ENCODE peak calls at places on chromosomes 16 and 17, in six cellular contexts. M is neuronal stem cell, O is H1, T is H9, H is IMR-90, F is mesenchymal stem cell. K is an unnamed sample.

GRCh38 chr17:50264263-50265113 is 9.8 kb upstream of the TMEM92 start:
- DNase-seq in M (no peak), O (no peak), T (peak; percentile 75), H (peak; percentile 51), F (peak; percentile 43), K (no peak)

GRCh38 chr16:52469091-52469490 is 77.9 kb downstream of the TOX3 start:
- DNase-seq in M (no peak), O (no peak), T (no peak), H (no peak), F (no peak), K (no peak)

GRCh38 chr16:20388854-20389253 is 15.7 kb downstream of the PDILT start:
- DNase-seq in M (no peak), O (no peak), T (no peak), H (no peak), F (no peak), K (no peak)

GRCh38 chr16:53219795-53220194 is 165.0 kb downstream of the CHD9 start:
- DNase-seq in M (no peak), O (no peak), T (no peak), H (peak; percentile 69), F (peak; percentile 45), K (no peak)

GRCh38 chr17:56440391-56440790 is 153.1 kb upstream of the NOG start:
- DNase-seq in M (no peak), O (no peak), T (no peak), H (peak; percentile 24), F (no peak), K (peak; percentile 59)

GRCh38 chr17:49402706-49403105 is 12.0 kb downstream of the PHB1 start:
- DNase-seq in M (no peak), O (no peak), T (no peak), H (no peak), F (no peak), K (no peak)

GRCh38 chr16:88298166-88298881 is 84.4 kb upstream of the ZNF469 start:
- DNase-seq in M (no peak), O (no peak), T (no peak), H (peak; percentile 60), F (no peak), K (no peak)

GRCh38 chr17:74757931-74758845 is 9.8 kb downstream of the NHERF1 start:
- DNase-seq in M (no peak), O (no peak), T (no peak), H (no peak), F (no peak), K (no peak)

GRCh38 chr16:22979038-22979437 is 165.1 kb downstream of the HS3ST2 start:
- DNase-seq in M (no peak), O (no peak), T (no peak), H (no peak), F (no peak), K (no peak)

GRCh38 chr16:279531-279930 is 860 bp upstream of the ARHGDIG start:
- DNase-seq in M (no peak), O (no peak), T (no peak), H (no peak), F (no peak), K (no peak)

GRCh38 chr17:41863074-41863843 is 2.0 kb downstream of the KLHL11 start:
- DNase-seq in M (no peak), O (no peak), T (no peak), H (no peak), F (no peak), K (no peak)

GRCh38 chr17:19569785-19570496 is 36.3 kb downstream of the SLC47A1 start:
- DNase-seq in M (no peak), O (no peak), T (no peak), H (no peak), F (no peak), K (no peak)

GRCh38 chr17:45228121-45228941 is 6.6 kb downstream of the FMNL1 start:
- DNase-seq in M (no peak), O (no peak), T (peak; percentile 44), H (no peak), F (no peak), K (no peak)

GRCh38 chr16:35370617-35371016 is 1911.2 kb downstream of the TP53TG3F start:
- DNase-seq in M (no peak), O (no peak), T (no peak), H (no peak), F (no peak), K (no peak)
- H3K9me3 ChIP-seq in M (no peaks in the 10 kb centered on the region), O (peaks cover 64% of the 10 kb centered on the region), T (peaks cover 86% of the 10 kb centered on the region), H (peaks cover 5% of the 10 kb centered on the region), F (peaks cover 4% of the 10 kb centered on the region), K (peaks cover 10% of the 10 kb centered on the region)

DNA sequence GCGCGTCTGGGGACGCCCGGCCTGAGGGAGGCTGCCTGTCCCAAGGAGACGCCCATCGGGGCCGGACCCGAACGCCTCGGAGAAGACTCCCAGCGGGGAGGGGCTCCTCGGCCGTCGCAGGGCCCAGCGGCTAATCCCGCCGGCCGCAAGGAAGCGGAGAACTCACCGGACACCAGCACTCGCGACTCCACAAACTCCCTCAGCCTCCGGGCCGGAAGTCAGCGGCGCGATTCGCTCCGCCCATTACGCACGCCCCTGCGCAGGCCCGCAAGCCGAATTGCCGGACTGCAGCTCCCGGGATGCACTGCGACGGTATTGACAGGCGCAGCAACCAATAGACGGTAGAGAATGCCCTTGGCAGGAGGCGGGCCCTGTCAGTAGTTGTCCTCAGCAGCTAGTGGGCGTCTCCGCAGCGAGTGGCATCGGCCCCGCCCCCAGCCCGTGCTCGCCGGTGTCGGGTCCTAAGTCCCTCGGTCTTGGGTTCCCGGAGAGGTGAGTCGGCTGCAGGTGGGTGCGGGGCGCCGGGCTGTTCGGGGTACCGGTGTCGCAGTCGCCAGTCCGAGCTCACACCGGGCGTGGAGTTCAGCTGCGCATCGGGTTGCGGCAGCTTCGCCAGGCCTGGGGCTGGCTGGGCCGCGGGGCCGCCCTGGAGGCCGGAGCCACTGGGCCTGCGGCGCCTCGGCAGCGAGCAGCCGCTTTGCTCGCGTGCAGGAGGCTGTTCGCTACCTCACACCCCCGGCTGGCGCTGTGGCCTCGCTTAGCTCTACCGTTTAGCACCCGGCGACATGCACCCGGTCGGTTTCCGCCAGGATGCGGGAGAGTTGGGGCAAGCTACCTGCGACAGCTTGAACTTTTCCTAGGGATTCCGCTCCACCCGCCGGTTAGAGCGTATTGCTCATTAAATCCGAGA is at the start of the genes ZNF174 and ZSCAN32:
- DNase-seq in M (peak; percentile 99), O (peak; percentile 99), T (peak; percentile 100), H (peak; percentile 99), F (peak; percentile 99), K (peak; percentile 99)
- H4K8ac ChIP-seq in M (no peak within 1 kb of the TSS), O (peak within 1 kb of the TSS; percentile 53), T (no peak within 1 kb of the TSS), H (peak within 1 kb of the TSS; percentile 68), F (peak within 1 kb of the TSS; percentile 79), K (peak within 1 kb of the TSS; percentile 95)

GRCh38 chr16:35302859-35303258 is 1843.4 kb downstream of the TP53TG3F start:
- DNase-seq in M (no peak), O (no peak), T (no peak), H (no peak), F (no peak), K (no peak)

GRCh38 chr16:35305476-35305875 is 1846.1 kb downstream of the TP53TG3F start:
- DNase-seq in M (no peak), O (no peak), T (no peak), H (no peak), F (no peak), K (no peak)

GRCh38 chr16:35308674-35309073 is 1849.3 kb downstream of the TP53TG3F start:
- DNase-seq in M (no peak), O (no peak), T (no peak), H (no peak), F (no peak), K (no peak)

GRCh38 chr16:35310999-35311398 is 1851.6 kb downstream of the TP53TG3F start:
- DNase-seq in M (no peak), O (no peak), T (no peak), H (no peak), F (no peak), K (no peak)

DNA sequence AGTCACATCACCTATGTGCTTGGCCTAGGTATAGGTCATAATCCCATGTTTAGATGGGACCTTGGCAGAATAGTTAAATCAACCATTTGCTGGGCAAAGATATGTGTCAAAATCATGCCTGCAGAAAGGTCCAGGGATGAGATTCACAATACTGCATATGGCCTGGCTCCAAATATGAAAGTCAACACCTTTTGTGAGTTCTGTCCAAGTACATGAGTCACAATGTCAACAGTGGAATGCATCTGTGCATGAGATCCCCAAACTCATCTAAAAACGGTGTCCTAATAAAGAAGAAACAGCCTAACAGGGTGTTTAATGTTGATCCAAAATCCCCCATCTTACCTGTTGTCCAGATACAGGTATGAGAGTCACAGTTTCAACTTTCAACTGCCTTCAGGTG is 1847.5 kb downstream of the TP53TG3F start:
- DNase-seq in M (no peak), O (no peak), T (no peak), H (no peak), F (no peak), K (no peak)
- H3K9me3 ChIP-seq in M (no peaks in the 10 kb centered on the region), O (peaks cover 90% of the 10 kb centered on the region), T (peaks cover 99% of the 10 kb centered on the region), H (peaks cover 30% of the 10 kb centered on the region), F (no peaks in the 10 kb centered on the region), K (peaks cover 42% of the 10 kb centered on the region)

DNA sequence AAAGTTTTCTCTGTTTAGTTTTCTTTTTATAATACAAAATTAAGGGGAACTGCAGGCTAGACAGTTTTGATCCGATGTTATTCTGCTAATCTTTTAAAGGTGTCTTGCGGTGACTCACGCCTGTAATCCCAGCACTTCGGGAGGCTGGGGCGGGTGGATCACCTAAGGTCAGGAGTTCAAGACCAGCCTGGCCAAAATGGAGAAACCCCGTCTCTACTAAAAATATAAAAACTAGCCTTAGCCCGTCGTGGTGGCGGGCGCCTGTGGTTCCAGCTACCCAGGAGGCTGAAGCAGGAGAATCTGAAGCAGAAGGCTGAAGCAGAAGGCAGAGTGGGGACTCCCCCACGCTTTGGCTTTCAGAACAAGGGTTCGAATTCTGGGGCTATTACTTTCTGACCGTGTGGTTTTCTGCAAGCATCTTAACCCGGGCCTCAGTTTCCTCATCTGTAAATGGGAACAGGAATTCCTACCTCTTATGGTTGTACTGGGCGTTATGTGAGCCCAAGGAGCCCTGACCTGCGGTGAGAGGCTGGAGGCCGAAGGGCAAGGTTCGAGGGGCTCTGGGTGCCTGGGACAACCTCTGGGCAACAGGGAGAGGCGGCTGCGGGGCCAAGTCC is 1.2 kb upstream of the KATNB1 start:
- DNase-seq in M (no peak), O (no peak), T (no peak), H (no peak), F (no peak), K (no peak)
- H4K8ac ChIP-seq in M (peak overlapping the region; percentile 83), O (peak overlapping the region; percentile 93), T (no peak overlapping the region), H (peak overlapping the region; percentile 97), F (peak overlapping the region; percentile 88), K (peak overlapping the region; percentile 88)